ENCODE peak calls at places on chromosomes 2 and 18, in six cellular contexts. M is endodermal cell, X is heart right ventricle, K is trophoblast cell, G is pancreas, Z is psoas muscle. W is an unnamed sample.

GRCh38 chr2:238947920-238948710 is 100.2 kb downstream of the TWIST2 start:
- DNase-seq in M (peak; percentile 49), X (peak; percentile 55), K (no peak), G (no peak), Z (no peak), W (no peak)

GRCh38 chr2:85053802-85054201 is 79.4 kb upstream of the TCF7L1 start:
- DNase-seq in M (no peak), X (no peak), K (peak; percentile 50), G (no peak), Z (peak; percentile 74), W (no peak)

GRCh38 chr2:238509151-238509820 is 82.6 kb downstream of the ASB1 start:
- DNase-seq in M (peak; percentile 81), X (no peak), K (no peak), G (peak; percentile 28), Z (no peak), W (peak; percentile 88)

GRCh38 chr2:172100080-172101007 is 2.4 kb downstream of the DLX2 start:
- DNase-seq in M (peak; percentile 80), X (no peak), K (no peak), G (peak; percentile 71), Z (no peak), W (peak; percentile 78)

GRCh38 chr2:196173505-196173904 is 2.1 kb upstream of the STK17B start:
- DNase-seq in M (no peak), X (no peak), K (no peak), G (no peak), Z (no peak), W (no peak)

GRCh38 chr2:79860233-79861058 is 347.6 kb downstream of the CTNNA2 start:
- DNase-seq in M (no peak), X (no peak), K (no peak), G (no peak), Z (no peak), W (peak; percentile 51)

GRCh38 chr2:16628316-16628715 is 37.3 kb downstream of the CYRIA start:
- DNase-seq in M (no peak), X (no peak), K (no peak), G (no peak), Z (no peak), W (no peak)

GRCh38 chr18:35143615-35144596 is 96.9 kb upstream of the ZNF397 start:
- DNase-seq in M (peak; percentile 83), X (no peak), K (peak; percentile 39), G (no peak), Z (peak; percentile 65), W (peak; percentile 77)

GRCh38 chr2:96527052-96527964 is 9.2 kb upstream of the ARID5A start:
- DNase-seq in M (peak; percentile 82), X (peak; percentile 60), K (no peak), G (no peak), Z (peak; percentile 59), W (peak; percentile 89)

GRCh38 chr2:4862031-4862430 is 830.2 kb upstream of the SOX11 start:
- DNase-seq in M (no peak), X (no peak), K (no peak), G (no peak), Z (no peak), W (no peak)

GRCh38 chr2:234469972-234470371 is 26.9 kb downstream of the ARL4C start:
- DNase-seq in M (no peak), X (no peak), K (no peak), G (no peak), Z (no peak), W (no peak)

GRCh38 chr2:46402874-46403273 is 76.5 kb upstream of the TMEM247 start:
- DNase-seq in M (no peak), X (no peak), K (no peak), G (no peak), Z (no peak), W (no peak)

GRCh38 chr2:142796161-142796560 is 81.3 kb upstream of the KYNU start:
- DNase-seq in M (no peak), X (no peak), K (no peak), G (no peak), Z (no peak), W (no peak)

GRCh38 chr2:234863043-234863934 is 88.5 kb upstream of the SH3BP4 start:
- DNase-seq in M (peak; percentile 70), X (peak; percentile 35), K (peak; percentile 33), G (peak; percentile 81), Z (peak; percentile 66), W (no peak)

GRCh38 chr2:21303876-21304275 is 180.1 kb downstream of the TDRD15 start:
- DNase-seq in M (no peak), X (no peak), K (no peak), G (no peak), Z (no peak), W (no peak)

GRCh38 chr2:235283246-235283645 is 210.6 kb upstream of the AGAP1 start:
- DNase-seq in M (no peak), X (no peak), K (no peak), G (no peak), Z (no peak), W (no peak)

GRCh38 chr2:2765839-2766495 is 434.9 kb upstream of the MYT1L start:
- DNase-seq in M (no peak), X (no peak), K (no peak), G (peak; percentile 58), Z (no peak), W (no peak)

GRCh38 chr2:128754246-128754724 is 435.6 kb upstream of the HS6ST1 start:
- DNase-seq in M (no peak), X (peak; percentile 48), K (no peak), G (no peak), Z (no peak), W (no peak)

GRCh38 chr2:74756356-74756890 is 77.5 kb upstream of the HK2 start:
- DNase-seq in M (no peak), X (no peak), K (no peak), G (no peak), Z (no peak), W (no peak)

GRCh38 chr2:74399785-74400184 is 19.7 kb upstream of the DCTN1 start:
- DNase-seq in M (no peak), X (no peak), K (no peak), G (no peak), Z (no peak), W (no peak)

GRCh38 chr18:6757966-6758365 is 28.4 kb downstream of the ARHGAP28 start:
- DNase-seq in M (no peak), X (no peak), K (no peak), G (no peak), Z (no peak), W (no peak)

GRCh38 chr18:8980496-8981402 is 121.8 kb upstream of the NDUFV2 start:
- DNase-seq in M (no peak), X (no peak), K (no peak), G (no peak), Z (no peak), W (no peak)

GRCh38 chr18:26383454-26384270 is 157.4 kb downstream of the TAF4B start:
- DNase-seq in M (no peak), X (no peak), K (no peak), G (no peak), Z (no peak), W (no peak)

GRCh38 chr18:44869533-44869932 is 188.8 kb downstream of the SETBP1 start:
- DNase-seq in M (peak; percentile 49), X (no peak), K (no peak), G (no peak), Z (no peak), W (no peak)

GRCh38 chr2:157433335-157433890 is 10.5 kb downstream of the CYTIP start:
- DNase-seq in M (no peak), X (no peak), K (no peak), G (no peak), Z (no peak), W (no peak)

GRCh38 chr2:174877796-174878195 is 113.5 kb upstream of the CHRNA1 start:
- DNase-seq in M (no peak), X (no peak), K (no peak), G (no peak), Z (no peak), W (no peak)

GRCh38 chr2:236691799-236692167 is 122.2 kb downstream of the ACKR3 start:
- DNase-seq in M (no peak), X (no peak), K (peak; percentile 48), G (no peak), Z (no peak), W (no peak)

GRCh38 chr18:26119246-26119645 is 14.4 kb upstream of the PSMA8 start:
- DNase-seq in M (no peak), X (no peak), K (no peak), G (no peak), Z (no peak), W (no peak)

GRCh38 chr2:1744446-1745170 is at the start of gene PXDN:
- DNase-seq in M (peak; percentile 86), X (peak; percentile 74), K (no peak), G (no peak), Z (peak; percentile 79), W (peak; percentile 92)

GRCh38 chr2:208360259-208361076 is 46.1 kb upstream of the PTH2R start:
- DNase-seq in M (peak; percentile 56), X (no peak), K (no peak), G (peak; percentile 74), Z (no peak), W (peak; percentile 34)

GRCh38 chr18:32278148-32278799 is 88.4 kb downstream of the MEP1B start:
- DNase-seq in M (no peak), X (no peak), K (no peak), G (no peak), Z (no peak), W (no peak)

GRCh38 chr2:217724436-217724835 is 278.4 kb downstream of the TNS1 start:
- DNase-seq in M (no peak), X (no peak), K (no peak), G (no peak), Z (no peak), W (no peak)
- H3K4me3 ChIP-seq in M (no peak overlapping the region), X (no peak overlapping the region), K (no peak overlapping the region), G (no peak overlapping the region), Z (no peak overlapping the region), W (no peak overlapping the region)

GRCh38 chr2:86241611-86242010 is 42.4 kb downstream of the MRPL35 start:
- DNase-seq in M (no peak), X (no peak), K (no peak), G (no peak), Z (no peak), W (no peak)
- H3K27me3 ChIP-seq in M (no peaks in the 10 kb centered on the region), X (no peaks in the 10 kb centered on the region), K (no peaks in the 10 kb centered on the region), G (no peaks in the 10 kb centered on the region), Z (no peaks in the 10 kb centered on the region), W (no peaks in the 10 kb centered on the region)

GRCh38 chr2:66569321-66569851 is 134.5 kb downstream of the MEIS1 start:
- DNase-seq in M (no peak), X (no peak), K (no peak), G (no peak), Z (no peak), W (no peak)
- H3K4me3 ChIP-seq in M (no peak overlapping the region), X (no peak overlapping the region), K (no peak overlapping the region), G (no peak overlapping the region), Z (no peak overlapping the region), W (no peak overlapping the region)

DNA sequence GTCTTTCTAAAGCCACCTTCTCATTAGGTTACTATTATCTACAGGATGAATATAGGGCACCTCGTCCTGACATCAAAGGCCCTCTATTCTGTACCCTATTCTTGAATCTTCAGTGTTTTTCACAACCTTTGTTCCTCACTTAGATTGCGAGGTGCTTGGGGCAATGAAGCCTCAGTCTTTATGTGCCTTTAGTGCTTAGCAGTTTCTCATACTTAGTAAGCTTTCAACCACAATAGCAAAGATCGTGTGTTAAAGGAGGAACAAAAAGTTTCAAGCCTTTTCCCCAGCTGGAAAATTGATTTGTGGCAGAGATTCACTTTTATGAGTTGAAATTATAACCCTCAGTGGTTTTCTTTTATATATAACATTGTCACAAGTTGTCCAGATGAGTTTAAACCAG is 226.9 kb downstream of the MYO3B start:
- DNase-seq in M (no peak), X (no peak), K (no peak), G (no peak), Z (no peak), W (no peak)
- H3K27me3 ChIP-seq in M (peaks cover 4% of the 10 kb centered on the region), X (peaks cover 9% of the 10 kb centered on the region), K (no peaks in the 10 kb centered on the region), G (no peaks in the 10 kb centered on the region), Z (no peaks in the 10 kb centered on the region), W (no peaks in the 10 kb centered on the region)